ENCODE peak calls at places on chromosomes 1 and 21, in five cellular contexts. J is H1, D is tibial artery, A is lower lobe of right lung, W is upper lobe of right lung. S is an unnamed sample.

GRCh38 chr1:14809186-14809981 is 210.9 kb downstream of the KAZN start:
- DNase-seq in D (no peak), J (no peak), W (no peak), A (no peak), S (no peak)

GRCh38 chr1:22821027-22821426 is 110.4 kb downstream of the EPHB2 start:
- DNase-seq in D (no peak), W (no peak), A (no peak), J (no peak), S (no peak)

GRCh38 chr1:41021526-41022308 is at the start of gene SLFNL1:
- DNase-seq in W (no peak), A (no peak), J (peak; percentile 70), D (peak; percentile 62), S (no peak)

GRCh38 chr1:87089070-87089736 is 174.8 kb downstream of the HS2ST1 start:
- DNase-seq in A (no peak), J (no peak), D (no peak), W (no peak), S (no peak)

GRCh38 chr1:87369736-87370135 is 41.1 kb downstream of the LMO4 start:
- DNase-seq in W (no peak), A (no peak), J (no peak), D (no peak), S (no peak)

GRCh38 chr1:30748098-30748698 is 9.4 kb downstream of the LAPTM5 start:
- DNase-seq in W (no peak), D (no peak), J (no peak), A (peak; percentile 54), S (no peak)

GRCh38 chr1:27487927-27488522 is 1.9 kb downstream of the WASF2 start:
- DNase-seq in D (no peak), A (no peak), J (no peak), W (no peak), S (no peak)

GRCh38 chr1:28309702-28310101 is 19.1 kb upstream of the MED18 start:
- DNase-seq in A (no peak), W (no peak), D (no peak), J (no peak), S (no peak)

GRCh38 chr1:151499355-151499754 is 11.8 kb upstream of the CGN start:
- DNase-seq in A (no peak), J (no peak), W (no peak), D (no peak), S (no peak)

GRCh38 chr1:6519935-6520621 is 28.6 kb upstream of the PLEKHG5 start:
- DNase-seq in A (no peak), J (peak; percentile 82), W (no peak), D (no peak), S (no peak)

GRCh38 chr1:152907686-152908601 is at the start of gene IVL:
- DNase-seq in J (no peak), W (no peak), A (no peak), D (no peak), S (no peak)

GRCh38 chr1:93839307-93839706 is 39.7 kb downstream of the DNTTIP2 start:
- DNase-seq in W (no peak), D (no peak), A (no peak), J (no peak), S (no peak)

GRCh38 chr21:44489962-44490361 is 34.7 kb downstream of the LRRC3 start:
- DNase-seq in A (no peak), W (no peak), D (no peak), J (no peak), S (no peak)

GRCh38 chr1:5423109-5423508 is 569.1 kb downstream of the NPHP4 start:
- DNase-seq in W (peak; percentile 63), J (no peak), D (no peak), A (no peak), S (no peak)

GRCh38 chr1:225736651-225737097 is 41.0 kb upstream of the SRP9 start:
- DNase-seq in A (no peak), J (no peak), D (no peak), W (no peak), S (no peak)

GRCh38 chr1:17673335-17674075 is 81.6 kb upstream of the ACTL8 start:
- DNase-seq in W (no peak), J (no peak), D (no peak), A (no peak), S (no peak)

GRCh38 chr1:200035397-200035955 is 8.0 kb downstream of the NR5A2 start:
- DNase-seq in A (no peak), J (peak; percentile 58), W (no peak), D (no peak), S (no peak)

GRCh38 chr1:221206076-221206475 is 326.8 kb downstream of the HLX start:
- DNase-seq in W (no peak), A (no peak), J (no peak), D (no peak), S (no peak)

GRCh38 chr1:201714542-201715276 is 114.2 kb upstream of the IPO9 start:
- DNase-seq in W (peak; percentile 82), J (no peak), A (peak; percentile 83), D (peak; percentile 97), S (peak; percentile 98)
- H3K4me1 ChIP-seq in W (peaks cover 68% of the 10 kb centered on the region), J (peaks cover 1% of the 10 kb centered on the region), A (peaks cover 80% of the 10 kb centered on the region), D (peaks cover 69% of the 10 kb centered on the region), S (peaks cover 63% of the 10 kb centered on the region)

DNA sequence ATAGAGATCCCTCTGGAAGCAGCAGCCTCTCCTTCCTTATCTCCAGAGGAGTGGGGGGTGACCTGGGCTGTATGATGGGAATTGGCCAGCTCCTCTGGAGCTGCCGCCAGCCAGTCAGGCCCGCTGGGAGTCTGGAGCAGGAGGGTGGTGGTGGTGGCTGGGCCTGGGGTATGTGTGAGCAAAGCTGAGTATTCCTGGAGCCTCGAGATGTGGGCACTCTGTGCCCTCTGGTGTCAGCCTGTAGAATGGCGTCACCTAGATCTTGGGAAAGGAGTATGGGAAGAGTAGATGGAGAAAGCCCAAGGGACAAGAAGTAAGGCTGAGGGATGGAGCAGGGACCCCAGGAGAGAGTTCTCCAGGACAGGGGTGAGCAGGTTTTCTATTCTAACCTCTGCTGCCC is 16.0 kb downstream of the VANGL2 start:
- DNase-seq in D (no peak), J (no peak), A (no peak), W (no peak), S (no peak)
- TF ChIP-seq CTCF in D (no peak), J (peak; percentile 63), A (peak; percentile 16), W (no peak), S (no peak)

DNA sequence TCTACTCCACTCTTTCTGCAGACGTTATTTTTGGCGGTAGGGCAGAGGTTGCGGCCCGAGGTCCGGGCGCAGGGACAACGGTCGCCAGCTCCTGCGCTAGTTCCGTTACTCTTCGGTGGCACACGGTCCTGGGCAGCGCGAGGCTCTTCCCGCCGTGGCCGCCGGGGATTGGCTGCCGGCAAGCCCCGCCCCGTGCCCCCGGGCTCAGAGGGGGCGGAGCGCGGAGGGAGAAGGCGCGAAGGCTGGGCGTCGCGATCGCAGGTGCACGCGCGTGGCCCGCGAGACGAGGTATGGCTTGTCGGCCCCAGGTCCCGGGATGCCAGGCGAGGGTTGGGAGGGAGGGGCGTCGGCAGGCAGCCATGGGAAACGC is 515 bp upstream of the SHE start:
- DNase-seq in J (peak; percentile 75), A (no peak), W (no peak), D (no peak), S (no peak)
- H3K4me3 ChIP-seq in J (no peak overlapping the region), A (peak overlapping the region; percentile 72), W (peak overlapping the region; percentile 61), D (peak overlapping the region; percentile 54), S (peak overlapping the region; percentile 67)

GRCh38 chr1:44811234-44811633 is 2.9 kb downstream of the BTBD19 start:
- DNase-seq in J (no peak), A (peak; percentile 3), W (peak; percentile 12), D (no peak), S (no peak)

GRCh38 chr1:44810101-44810761 is 1.9 kb downstream of the BTBD19 start:
- DNase-seq in D (peak; percentile 93), J (no peak), A (peak; percentile 87), W (peak; percentile 89), S (no peak)

GRCh38 chr1:44808063-44808937 is at the start of gene BTBD19:
- DNase-seq in J (peak; percentile 84), A (peak; percentile 77), W (peak; percentile 85), D (peak; percentile 94), S (no peak)

GRCh38 chr1:44807364-44808062 is 362 bp upstream of the DYNLT4 start:
- DNase-seq in J (no peak), D (peak; percentile 99), A (peak; percentile 99), W (peak; percentile 98), S (peak; percentile 98)

DNA sequence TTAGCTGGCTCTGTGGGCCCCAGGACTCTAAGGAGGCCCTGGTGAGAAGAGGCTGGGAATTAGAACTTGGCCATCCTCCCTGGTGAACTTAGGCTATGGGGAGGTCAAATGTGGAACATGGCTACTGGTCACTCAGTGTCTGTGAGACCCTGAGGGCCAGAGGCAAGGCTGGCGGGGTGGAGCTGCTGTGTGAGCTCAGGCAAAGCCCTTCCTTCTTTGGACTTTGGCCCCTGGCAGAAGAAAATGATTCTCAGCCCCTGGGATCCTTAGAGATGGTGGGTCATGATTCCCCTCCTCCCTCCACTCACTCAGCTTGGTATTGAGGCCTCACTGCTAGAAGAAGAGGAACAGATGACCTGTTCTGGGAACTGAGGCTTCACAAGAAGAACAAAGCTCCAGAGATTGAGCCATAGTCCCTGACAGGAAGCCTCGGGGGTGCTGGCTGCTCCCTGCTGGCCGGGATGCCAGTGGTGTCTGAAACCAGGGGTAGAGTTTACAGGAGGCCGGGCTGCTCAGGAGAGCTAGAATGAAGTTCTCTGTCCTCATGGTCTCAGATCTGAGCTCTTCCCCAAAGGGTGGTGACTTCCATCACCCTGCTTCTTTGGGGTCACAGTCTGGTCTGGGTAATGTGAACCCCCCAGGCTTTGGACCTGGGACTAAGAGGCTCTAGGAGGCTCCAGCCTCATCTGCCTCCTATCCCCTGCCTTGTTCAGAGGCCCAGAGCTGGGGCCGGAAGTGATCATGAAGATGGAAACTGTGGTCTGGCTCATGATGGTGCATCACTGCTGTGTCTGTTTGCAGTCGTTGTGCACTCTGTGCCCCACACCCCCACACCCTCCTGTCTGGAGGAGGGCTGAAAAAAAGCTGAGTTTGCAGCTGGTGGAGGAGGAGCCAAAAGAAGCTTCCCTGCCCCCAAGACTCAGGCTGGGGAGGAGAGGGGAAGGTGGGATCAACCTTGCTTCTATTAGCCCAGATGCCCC is 905 bp downstream of the BTBD19 start:
- DNase-seq in D (peak; percentile 85), W (peak; percentile 80), A (peak; percentile 80), J (no peak), S (no peak)
- H3K4me1 ChIP-seq in D (peaks cover 68% of the 10 kb centered on the region), W (peaks cover 78% of the 10 kb centered on the region), A (peaks cover 91% of the 10 kb centered on the region), J (peaks cover 36% of the 10 kb centered on the region), S (peaks cover 92% of the 10 kb centered on the region)

GRCh38 chr21:26091480-26092018 is 79.0 kb downstream of the APP start:
- DNase-seq in W (no peak), J (no peak), A (no peak), D (no peak), S (no peak)
- TF ChIP-seq CTCF in W (no peak), J (no peak), A (no peak), D (no peak), S (no peak)

GRCh38 chr1:36149973-36150295 is 648 bp upstream of the TRAPPC3 start:
- DNase-seq in D (peak; percentile 81), W (no peak), J (no peak), A (no peak), S (no peak)
- H3K4me3 ChIP-seq in D (peak overlapping the region; percentile 84), W (peak overlapping the region; percentile 33), J (peak overlapping the region; percentile 32), A (peak overlapping the region; percentile 37), S (peak overlapping the region; percentile 79)